ENCODE peak calls at places on chromosomes 7 and 10, in six cellular contexts. T is HepG2, Y is SK-N-SH, Q is GM12878, M is HCT116, W is K562. P is an unnamed sample.

GRCh38 chr7:100435401-100436304 is 644 bp downstream of the PPP1R35 start:
- DNase-seq in T (no peak), Y (peak), Q (no peak), M (no peak), W (peak), P (no peak)

GRCh38 chr10:70492786-70493659 is 14.5 kb downstream of the PALD1 start:
- DNase-seq in T (no peak), Y (no peak), Q (no peak), M (no peak), W (no peak), P (no peak)

GRCh38 chr10:83990126-83990525 is 149.2 kb upstream of the GHITM start:
- DNase-seq in T (no peak), Y (no peak), Q (peak), M (no peak), W (no peak), P (no peak)

GRCh38 chr7:97272237-97272975 is 154.9 kb downstream of the SDHAF3 start:
- DNase-seq in T (no peak), Y (no peak), Q (peak), M (no peak), W (no peak), P (no peak)

GRCh38 chr7:33923440-33924229 is 18.3 kb downstream of the BMPER start:
- DNase-seq in T (no peak), Y (no peak), Q (no peak), M (no peak), W (no peak), P (no peak)

GRCh38 chr10:24617771-24618396 is 105.8 kb downstream of the ARHGAP21 start:
- DNase-seq in T (peak), Y (peak), Q (no peak), M (peak), W (peak), P (peak)

GRCh38 chr10:88553116-88553752 is 29.9 kb downstream of the RNLS start:
- DNase-seq in T (peak), Y (peak), Q (peak), M (peak), W (peak), P (peak)

GRCh38 chr10:14878266-14879054 is at the start of gene SUV39H2:
- DNase-seq in T (peak), Y (peak), Q (peak), M (peak), W (peak), P (peak)

GRCh38 chr7:41010967-41011366 is 691.9 kb downstream of the INHBA start:
- DNase-seq in T (no peak), Y (no peak), Q (no peak), M (no peak), W (no peak), P (no peak)

GRCh38 chr10:71801357-71801756 is 28.0 kb upstream of the VSIR start:
- DNase-seq in T (no peak), Y (no peak), Q (peak), M (no peak), W (no peak), P (no peak)

GRCh38 chr7:150385240-150385830 is 6.2 kb downstream of the ZNF775 start:
- DNase-seq in T (no peak), Y (peak), Q (no peak), M (no peak), W (no peak), P (no peak)

GRCh38 chr10:95275726-95276366 is 15.0 kb downstream of the PDLIM1 start:
- DNase-seq in T (no peak), Y (no peak), Q (no peak), M (no peak), W (no peak), P (no peak)

GRCh38 chr7:15995027-15995426 is 308.5 kb upstream of the MEOX2 start:
- DNase-seq in T (no peak), Y (no peak), Q (no peak), M (no peak), W (no peak), P (no peak)

GRCh38 chr10:5216801-5217200 is 20.2 kb downstream of the AKR1C4 start:
- DNase-seq in T (no peak), Y (no peak), Q (no peak), M (no peak), W (no peak), P (no peak)

GRCh38 chr7:18352339-18353255 is 143.0 kb upstream of the HDAC9 start:
- DNase-seq in T (peak), Y (peak), Q (no peak), M (peak), W (peak), P (peak)

GRCh38 chr7:116298055-116298454 is 87.7 kb downstream of the TES start:
- DNase-seq in T (no peak), Y (no peak), Q (no peak), M (no peak), W (no peak), P (no peak)

GRCh38 chr10:110629680-110630191 is 14.4 kb upstream of the RBM20 start:
- DNase-seq in T (peak), Y (no peak), Q (no peak), M (no peak), W (no peak), P (no peak)

GRCh38 chr10:92242910-92243671 is 47.8 kb downstream of the CPEB3 start:
- DNase-seq in T (peak), Y (peak), Q (no peak), M (peak), W (peak), P (no peak)

GRCh38 chr7:129522088-129522970 is 20.0 kb downstream of the SMKR1 start:
- DNase-seq in T (no peak), Y (no peak), Q (no peak), M (no peak), W (no peak), P (no peak)

GRCh38 chr7:10939237-10939910 is 34.3 kb upstream of the PHF14 start:
- DNase-seq in T (no peak), Y (no peak), Q (no peak), M (no peak), W (no peak), P (no peak)

GRCh38 chr10:47239211-47239610 is 60.8 kb upstream of the GDF10 start:
- DNase-seq in T (no peak), Y (no peak), Q (no peak), M (no peak), W (no peak), P (no peak)

GRCh38 chr10:72094574-72094973 is 6.2 kb upstream of the SPOCK2 start:
- DNase-seq in T (no peak), Y (no peak), Q (no peak), M (no peak), W (no peak), P (no peak)

GRCh38 chr7:1081336-1081735 is 6.6 kb upstream of the GPER1 start:
- DNase-seq in T (no peak), Y (peak), Q (no peak), M (no peak), W (no peak), P (no peak)

DNA sequence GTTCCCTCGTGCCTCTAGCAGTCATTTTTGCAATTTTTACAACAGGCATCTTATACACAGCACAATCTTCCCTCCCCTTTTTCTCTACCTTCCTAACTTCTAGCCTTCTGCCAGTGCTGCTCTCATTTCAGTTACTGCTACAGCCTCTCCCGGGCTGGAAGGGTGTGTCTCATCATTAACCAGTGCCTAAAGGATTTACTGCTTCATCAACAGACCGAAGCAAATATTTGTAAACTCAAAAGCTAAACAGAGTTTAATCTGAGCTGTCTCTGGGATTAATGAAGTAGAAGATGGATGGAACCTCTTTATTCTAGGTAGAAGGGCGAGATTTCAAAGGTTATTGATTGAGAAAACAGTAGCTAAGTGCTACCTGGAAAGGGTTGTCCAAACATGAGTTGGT is 94.3 kb downstream of the PRPF18 start:
- DNase-seq in T (no peak), Y (no peak), Q (no peak), M (no peak), W (no peak), P (no peak)
- TF ChIP-seq YY1 in T (no peak), Y (no peak), Q (no peak), M (no peak), W (no peak), P (no peak)

GRCh38 chr7:120023494-120024167 is 249.3 kb upstream of the KCND2 start:
- DNase-seq in T (no peak), Y (no peak), Q (no peak), M (no peak), W (no peak), P (no peak)
- TF ChIP-seq YY1 in T (no peak), Y (no peak), Q (no peak), M (no peak), W (no peak), P (no peak)

DNA sequence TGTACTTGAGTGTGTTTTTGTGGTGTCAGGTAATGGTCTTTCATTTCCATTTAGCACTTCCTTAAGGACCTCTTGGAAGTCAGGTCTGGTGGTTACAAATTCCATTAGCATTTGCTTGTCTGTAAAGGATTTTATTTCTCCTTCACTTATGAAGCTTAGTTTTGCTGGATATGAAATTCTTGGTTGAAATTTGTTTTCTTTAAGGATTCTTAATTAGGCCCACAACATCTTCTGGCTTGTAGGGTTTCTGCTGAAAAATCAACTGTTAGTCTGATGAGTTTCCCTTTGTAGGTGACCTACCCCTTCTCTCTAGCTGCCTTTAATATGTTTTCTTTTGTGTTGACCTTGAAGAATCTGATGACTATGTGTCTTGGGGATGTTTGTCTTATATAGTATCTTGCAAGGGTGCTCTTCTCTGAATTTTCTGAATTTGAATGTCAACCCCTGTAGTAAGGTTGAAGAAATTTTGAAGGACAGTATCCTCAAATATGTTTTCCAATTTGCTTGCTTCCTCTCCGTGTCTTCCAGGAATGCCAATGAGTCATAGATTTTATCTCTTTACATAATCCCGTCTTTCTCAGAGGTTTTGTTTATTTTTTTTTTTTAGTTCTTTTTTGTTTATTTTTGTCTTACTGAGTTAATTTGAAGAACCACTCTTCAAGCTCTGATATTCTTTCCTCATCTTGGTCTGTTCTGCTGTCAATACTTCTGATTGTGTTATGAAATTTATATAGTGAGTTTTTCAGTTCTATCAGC is 70.2 kb downstream of the SLC39A12 start:
- DNase-seq in T (no peak), Y (no peak), Q (no peak), M (no peak), W (no peak), P (no peak)
- TF ChIP-seq YY1 in T (no peak), Y (no peak), Q (no peak), M (no peak), W (no peak), P (no peak)

DNA sequence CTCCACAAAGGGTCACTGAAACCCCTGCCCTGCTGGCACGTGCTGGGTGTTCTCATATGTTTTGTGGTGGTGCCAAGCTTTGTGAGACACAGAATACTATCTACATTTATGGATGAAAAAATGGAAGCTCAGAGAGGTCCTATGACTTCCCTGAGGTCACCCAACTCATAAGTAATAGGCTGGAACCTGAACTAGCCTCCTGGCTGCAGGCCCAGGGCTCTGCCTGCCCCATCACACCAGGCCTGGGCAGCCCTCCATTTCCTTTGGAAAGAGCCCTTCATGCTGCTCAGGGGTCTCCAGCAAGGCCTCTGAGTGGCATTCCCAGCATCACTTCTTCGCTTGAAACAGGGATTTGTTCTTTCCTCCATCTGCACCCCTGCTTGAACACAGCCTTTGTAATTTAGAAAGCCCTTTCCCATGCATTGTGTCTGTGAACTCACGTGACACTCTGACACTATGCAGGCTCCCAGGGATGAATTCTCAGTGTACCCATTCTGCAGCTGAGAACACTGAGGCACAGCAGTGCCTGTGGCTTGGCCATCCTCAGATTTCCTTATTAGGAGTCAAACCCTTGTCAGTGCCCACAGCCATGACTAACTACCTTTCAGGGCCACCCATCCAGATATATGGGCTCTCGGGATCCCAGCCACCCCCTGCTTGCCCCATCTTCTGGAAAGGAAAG is 127.9 kb upstream of the PPIF start:
- DNase-seq in T (no peak), Y (no peak), Q (no peak), M (no peak), W (no peak), P (no peak)
- TF ChIP-seq YY1 in T (no peak), Y (no peak), Q (no peak), M (no peak), W (no peak), P (no peak)

DNA sequence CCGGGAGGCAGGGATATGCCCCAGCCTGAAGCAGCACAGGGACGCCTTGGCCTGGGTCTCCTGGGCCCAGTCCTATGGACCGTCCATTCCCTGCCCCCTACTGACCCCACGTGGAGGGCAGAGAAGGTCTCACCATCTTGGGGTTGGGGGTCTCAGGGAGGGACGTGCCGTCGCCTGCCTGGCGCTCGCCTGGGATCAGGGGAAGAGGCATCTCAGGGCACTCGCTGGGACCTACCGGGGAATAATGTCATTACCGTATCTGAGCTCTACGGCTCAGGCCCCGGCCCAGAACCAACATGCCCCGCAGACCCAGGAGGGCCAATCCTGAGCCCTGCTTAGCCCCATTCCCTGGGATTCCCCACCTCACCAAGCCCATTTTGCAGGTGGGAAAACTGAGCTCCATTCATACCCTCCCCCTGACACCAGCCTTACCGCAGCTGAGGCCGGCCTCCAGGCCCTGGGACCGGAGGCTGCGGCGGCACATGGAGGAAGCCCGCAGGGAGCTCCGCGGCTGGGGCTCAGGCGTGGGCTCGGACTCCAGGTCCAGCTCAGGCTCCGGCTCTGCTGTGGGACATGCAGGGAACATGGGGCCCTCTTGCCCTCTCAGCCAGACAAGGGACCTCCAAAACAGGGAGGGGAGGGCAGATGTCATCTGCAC is 40.7 kb downstream of the GRID2IP start:
- DNase-seq in T (no peak), Y (no peak), Q (no peak), M (no peak), W (no peak), P (no peak)
- TF ChIP-seq YY1 in T (no peak), Y (no peak), Q (no peak), M (no peak), W (no peak), P (no peak)

DNA sequence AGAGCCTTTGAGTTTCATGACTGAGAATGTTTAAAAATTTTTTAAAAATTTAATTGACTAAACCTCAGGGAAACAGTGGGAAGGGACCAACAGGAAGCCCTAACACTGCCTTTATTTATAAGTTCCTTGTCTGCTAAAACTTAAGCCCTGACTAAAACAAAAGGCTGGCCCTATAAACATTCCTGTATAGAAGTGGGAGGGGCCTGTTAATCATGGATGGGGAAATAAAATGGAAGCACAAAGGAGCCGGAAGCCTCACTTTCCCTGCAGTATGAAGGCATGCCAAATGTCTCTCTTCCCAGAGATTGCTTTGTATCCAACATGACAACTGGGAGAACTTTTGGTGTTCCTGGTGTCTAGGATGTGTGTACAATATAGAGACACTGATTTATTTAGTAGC is 66.0 kb downstream of the VPS50 start:
- DNase-seq in T (no peak), Y (no peak), Q (no peak), M (no peak), W (no peak), P (no peak)
- TF ChIP-seq YY1 in T (no peak), Y (no peak), Q (no peak), M (no peak), W (no peak), P (no peak)

DNA sequence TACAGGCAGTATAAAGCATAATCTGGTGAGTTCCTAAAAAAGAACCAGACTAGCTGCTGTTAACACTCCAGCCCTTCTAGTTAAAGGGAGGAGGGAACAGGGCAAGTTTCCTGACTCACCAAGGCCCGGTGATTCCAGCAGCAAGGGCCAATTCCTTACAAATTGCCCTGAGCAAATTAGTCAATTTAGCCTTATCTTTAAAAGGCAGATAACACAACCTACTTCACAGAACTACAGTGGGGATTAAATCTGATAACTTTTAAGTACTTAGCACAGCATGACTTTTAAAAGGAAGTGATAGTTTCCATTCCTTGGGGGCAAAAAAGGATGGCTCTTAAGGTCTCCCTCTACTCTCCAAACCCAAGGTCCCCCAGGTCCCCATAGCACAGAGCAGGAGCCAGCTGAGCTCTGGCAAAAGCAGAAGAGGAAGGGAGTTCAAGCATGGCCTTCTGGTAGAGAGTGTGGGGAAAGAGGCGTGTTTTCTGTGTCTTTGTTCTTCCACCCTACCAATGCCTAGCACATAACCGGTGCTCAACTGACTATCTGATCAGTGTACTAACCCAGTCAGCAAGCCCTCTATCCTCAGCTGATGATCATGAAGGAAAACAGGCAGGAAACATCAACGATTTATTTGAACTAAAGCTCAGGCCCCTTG is 4.0 kb downstream of the CDCA7L start:
- DNase-seq in T (no peak), Y (peak), Q (peak), M (no peak), W (no peak), P (no peak)
- TF ChIP-seq YY1 in T (no peak), Y (no peak), Q (peak), M (no peak), W (no peak), P (no peak)

P was measured in NT2/D1.